ENCODE peak calls at places on chromosomes 4 and X, in seven cellular contexts. G, L, J, R, O, I and V are unnamed samples.

GRCh38 chr4:174211611-174212044 is 71.8 kb downstream of the FBXO8 start:
- DNase-seq in G (no peak), L (no peak), J (no peak), R (no peak), O (no peak), I (no peak), V (no peak)

GRCh38 chr4:10677796-10678497 is 6.6 kb downstream of the CLNK start:
- DNase-seq in G (no peak), L (no peak), J (no peak), R (no peak), O (no peak), I (no peak), V (no peak)

GRCh38 chr4:162322054-162322453 is 158.3 kb upstream of the FSTL5 start:
- DNase-seq in G (no peak), L (no peak), J (no peak), R (no peak), O (no peak), I (no peak), V (no peak)

GRCh38 chr4:2438822-2439718 is 20.3 kb downstream of the CFAP99 start:
- DNase-seq in G (no peak), L (no peak), J (no peak), R (no peak), O (no peak), I (no peak), V (no peak)

GRCh38 chr4:124903995-124904722 is 191.6 kb upstream of the ANKRD50 start:
- DNase-seq in G (no peak), L (peak; percentile 45), J (peak; percentile 68), R (peak; percentile 7), O (no peak), I (no peak), V (no peak)

GRCh38 chr4:52015366-52015765 is 4.8 kb downstream of the LRRC66 start:
- DNase-seq in G (no peak), L (no peak), J (no peak), R (no peak), O (no peak), I (no peak), V (peak; percentile 32)

GRCh38 chr4:158253350-158253980 is 43.2 kb downstream of the TMEM144 start:
- DNase-seq in G (peak; percentile 48), L (no peak), J (peak; percentile 63), R (peak; percentile 69), O (no peak), I (no peak), V (peak; percentile 71)

GRCh38 chr4:170854097-170854496 is 764.3 kb upstream of the AADAT start:
- DNase-seq in G (no peak), L (no peak), J (no peak), R (no peak), O (no peak), I (no peak), V (no peak)

GRCh38 chrX:39772057-39772832 is 325.5 kb downstream of the BCOR start:
- DNase-seq in G (no peak), L (peak; percentile 36), J (peak; percentile 55), R (peak; percentile 47), O (no peak), I (peak; percentile 47), V (no peak)

GRCh38 chr4:188037003-188037713 is 41.6 kb downstream of the ZFP42 start:
- DNase-seq in G (no peak), L (no peak), J (no peak), R (peak; percentile 83), O (no peak), I (no peak), V (no peak)
- H3K4me1 ChIP-seq in G (no peaks in the 10 kb centered on the region), L (no peaks in the 10 kb centered on the region), J (no peaks in the 10 kb centered on the region), R (no peaks in the 10 kb centered on the region), O (no peaks in the 10 kb centered on the region), I (no peaks in the 10 kb centered on the region), V (no peaks in the 10 kb centered on the region)

DNA sequence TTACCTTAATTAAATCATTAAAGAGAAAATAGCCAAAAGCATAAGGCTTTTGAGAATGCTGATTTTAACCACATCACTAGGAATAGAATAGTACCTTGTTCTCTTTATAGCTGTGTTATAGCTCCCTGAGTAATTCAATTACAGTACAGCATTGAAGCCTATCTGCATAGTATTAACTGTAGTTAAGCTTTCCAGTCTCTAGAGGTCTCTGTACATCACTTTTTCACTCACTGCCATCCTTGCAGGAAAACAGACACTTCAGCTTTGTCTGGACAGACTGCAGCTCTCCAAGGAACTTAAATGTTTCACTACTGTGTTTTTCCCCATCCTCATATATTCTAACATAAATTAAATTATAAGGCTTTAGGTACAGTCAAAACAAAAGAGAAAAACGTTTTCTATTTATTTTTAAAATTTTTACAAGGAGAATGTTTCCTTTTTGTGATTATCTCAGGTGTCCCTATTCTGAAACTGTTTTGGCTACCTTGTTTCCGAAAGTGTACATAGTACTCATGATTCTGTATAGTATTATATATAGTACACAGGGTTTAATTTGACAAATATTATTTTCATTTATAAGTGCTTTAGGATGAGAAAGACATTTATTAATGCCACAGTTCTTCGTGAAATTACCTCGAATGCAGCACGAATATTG is 407.9 kb downstream of the PCDH18 start:
- DNase-seq in G (peak; percentile 42), L (no peak), J (peak; percentile 79), R (peak; percentile 7), O (no peak), I (no peak), V (no peak)
- TF ChIP-seq CTCF in G (peak; percentile 80), L (peak; percentile 27), J (peak; percentile 79), R (peak; percentile 53), O (no peak), I (peak; percentile 50), V (peak; percentile 46)

GRCh38 chr4:528835-529234 is 29.8 kb downstream of the PIGG start:
- DNase-seq in G (no peak), L (no peak), J (no peak), R (no peak), O (no peak), I (no peak), V (no peak)

GRCh38 chr4:528296-528695 is 29.3 kb downstream of the PIGG start:
- DNase-seq in G (no peak), L (no peak), J (no peak), R (no peak), O (no peak), I (no peak), V (no peak)

GRCh38 chr4:531076-531475 is 32.1 kb downstream of the PIGG start:
- DNase-seq in G (no peak), L (no peak), J (no peak), R (no peak), O (no peak), I (no peak), V (no peak)

GRCh38 chr4:530017-530781 is 31.2 kb downstream of the PIGG start:
- DNase-seq in G (no peak), L (no peak), J (no peak), R (no peak), O (no peak), I (no peak), V (no peak)

GRCh38 chr4:529563-529962 is 30.6 kb downstream of the PIGG start:
- DNase-seq in G (no peak), L (no peak), J (no peak), R (no peak), O (no peak), I (no peak), V (no peak)
- H3K36me3 ChIP-seq in G (peaks cover 80% of the 10 kb centered on the region), L (peaks cover 57% of the 10 kb centered on the region), J (peaks cover 59% of the 10 kb centered on the region), R (no peaks in the 10 kb centered on the region), O (no peaks in the 10 kb centered on the region), I (peaks cover 92% of the 10 kb centered on the region), V (peaks cover 2% of the 10 kb centered on the region)

DNA sequence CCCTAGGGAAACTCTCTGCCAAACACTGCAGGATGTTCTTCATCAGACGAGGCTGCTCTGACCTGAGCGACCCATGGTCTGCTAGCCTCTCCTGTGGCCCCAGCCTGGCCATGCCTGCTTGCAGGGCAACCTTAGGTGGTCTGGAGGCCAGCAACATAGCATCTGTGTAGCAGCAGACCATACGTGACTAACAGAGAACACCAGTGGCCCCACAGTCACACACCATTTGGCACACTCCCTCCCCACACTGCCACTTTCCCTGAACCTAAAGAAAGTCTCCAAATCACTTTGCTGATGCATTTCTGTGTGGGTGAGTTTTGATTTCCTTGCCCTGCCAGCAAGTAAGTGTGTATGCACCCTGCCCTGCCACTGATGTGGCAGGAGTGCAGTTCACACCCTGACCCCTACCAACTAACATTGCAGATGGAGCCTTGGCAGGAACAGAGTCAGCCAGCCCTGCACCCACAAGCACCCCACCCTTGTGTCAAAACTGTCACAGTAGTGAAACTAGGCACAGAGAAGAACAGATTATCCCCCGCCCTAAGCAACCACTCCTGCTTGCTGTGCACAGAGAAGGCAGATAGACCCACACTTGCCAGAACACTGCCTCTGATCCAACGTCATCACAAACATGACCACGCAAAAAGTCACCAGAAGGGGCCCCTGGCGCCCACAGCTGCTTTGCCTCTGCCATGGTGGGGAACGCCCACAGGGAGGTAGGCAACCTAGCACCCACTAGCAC is 249.1 kb downstream of the SPIN4 start:
- DNase-seq in G (no peak), L (no peak), J (no peak), R (no peak), O (no peak), I (no peak), V (no peak)
- H3K4me1 ChIP-seq in G (no peaks in the 10 kb centered on the region), L (no peaks in the 10 kb centered on the region), J (no peaks in the 10 kb centered on the region), R (no peaks in the 10 kb centered on the region), O (no peaks in the 10 kb centered on the region), I (no peaks in the 10 kb centered on the region), V (no peaks in the 10 kb centered on the region)

GRCh38 chrX:108297290-108297689 is 140.9 kb downstream of the COL4A6 start:
- DNase-seq in G (no peak), L (no peak), J (no peak), R (no peak), O (no peak), I (no peak), V (no peak)
- TF ChIP-seq CTCF in G (no peak), L (no peak), J (peak; percentile 5), R (no peak), O (no peak), I (no peak), V (no peak)

GRCh38 chrX:75986980-75987379 is 185.9 kb upstream of the PBDC1 start:
- DNase-seq in G (no peak), L (no peak), J (no peak), R (no peak), O (no peak), I (no peak), V (no peak)
- H3K36me3 ChIP-seq in G (no peaks in the 10 kb centered on the region), L (no peaks in the 10 kb centered on the region), J (no peaks in the 10 kb centered on the region), R (no peaks in the 10 kb centered on the region), O (no peaks in the 10 kb centered on the region), I (no peaks in the 10 kb centered on the region), V (no peaks in the 10 kb centered on the region)

GRCh38 chr4:1036095-1036494 is 24.7 kb downstream of the FGFRL1 start:
- DNase-seq in G (no peak), L (no peak), J (no peak), R (no peak), O (no peak), I (no peak), V (no peak)
- H3K4me1 ChIP-seq in G (no peaks in the 10 kb centered on the region), L (peaks cover 22% of the 10 kb centered on the region), J (peaks cover 22% of the 10 kb centered on the region), R (no peaks in the 10 kb centered on the region), O (peaks cover 3% of the 10 kb centered on the region), I (peaks cover 19% of the 10 kb centered on the region), V (no peaks in the 10 kb centered on the region)